ENCODE peak calls at places on chromosomes 2 and 18, in four cellular contexts. One of them, this sample, is unnamed.

GRCh38 chr2:230010501-230010900 is 58.2 kb downstream of the SLC16A14 start:
- DNase-seq in IMR-90: no peak
- DNase-seq in GM12878: no peak
- DNase-seq in K562: peak
- DNase-seq in this sample: no peak

GRCh38 chr18:3281456-3282400 is 19.8 kb downstream of the MYL12B start:
- DNase-seq in K562: peak
- DNase-seq in GM12878: no peak
- DNase-seq in IMR-90: peak
- DNase-seq in this sample: peak

GRCh38 chr2:1049691-1050090 is 99.0 kb downstream of the SNTG2 start:
- DNase-seq in IMR-90: peak
- DNase-seq in GM12878: no peak
- DNase-seq in K562: no peak
- DNase-seq in this sample: no peak

GRCh38 chr2:237154894-237155851 is 69.5 kb downstream of the COPS8 start:
- DNase-seq in K562: no peak
- DNase-seq in GM12878: peak
- DNase-seq in IMR-90: no peak
- DNase-seq in this sample: no peak

GRCh38 chr2:214774108-214774507 is 35.4 kb downstream of the BARD1 start:
- DNase-seq in IMR-90: peak
- DNase-seq in GM12878: no peak
- DNase-seq in K562: no peak
- DNase-seq in this sample: peak

GRCh38 chr2:88638743-88639142 is 11.5 kb upstream of the EIF2AK3 start:
- DNase-seq in GM12878: no peak
- DNase-seq in IMR-90: no peak
- DNase-seq in K562: no peak
- DNase-seq in this sample: no peak

GRCh38 chr2:192216336-192216735 is 21.6 kb upstream of the TMEFF2 start:
- DNase-seq in GM12878: no peak
- DNase-seq in IMR-90: no peak
- DNase-seq in K562: no peak
- DNase-seq in this sample: no peak

GRCh38 chr2:153074207-153074606 is 355.8 kb downstream of the ARL6IP6 start:
- DNase-seq in K562: no peak
- DNase-seq in IMR-90: no peak
- DNase-seq in GM12878: no peak
- DNase-seq in this sample: no peak

GRCh38 chr2:177298191-177298590 is 33.7 kb upstream of the NFE2L2 start:
- DNase-seq in GM12878: no peak
- DNase-seq in K562: no peak
- DNase-seq in IMR-90: no peak
- DNase-seq in this sample: no peak

GRCh38 chr18:24544141-24544498 is 83.7 kb downstream of the HRH4 start:
- DNase-seq in K562: peak
- DNase-seq in IMR-90: peak
- DNase-seq in GM12878: no peak
- DNase-seq in this sample: peak

GRCh38 chr2:151326532-151326931 is 30.9 kb upstream of the TNFAIP6 start:
- DNase-seq in GM12878: no peak
- DNase-seq in K562: no peak
- DNase-seq in IMR-90: peak
- DNase-seq in this sample: no peak
- TF ChIP-seq FOS in GM12878: no peak
- TF ChIP-seq FOS in K562: no peak
- TF ChIP-seq FOS in IMR-90: no peak
- TF ChIP-seq FOS in this sample: no peak

GRCh38 chr18:35968278-35968880 is 4.1 kb upstream of the RMP24 start:
- DNase-seq in K562: no peak
- DNase-seq in IMR-90: no peak
- DNase-seq in GM12878: no peak
- DNase-seq in this sample: no peak
- TF ChIP-seq FOS in K562: no peak
- TF ChIP-seq FOS in IMR-90: no peak
- TF ChIP-seq FOS in GM12878: no peak
- TF ChIP-seq FOS in this sample: no peak

GRCh38 chr18:26457611-26458350 is 90.6 kb downstream of the KCTD1 start:
- DNase-seq in GM12878: no peak
- DNase-seq in IMR-90: no peak
- DNase-seq in K562: peak
- DNase-seq in this sample: no peak
- TF ChIP-seq FOS in GM12878: no peak
- TF ChIP-seq FOS in IMR-90: no peak
- TF ChIP-seq FOS in K562: no peak
- TF ChIP-seq FOS in this sample: no peak

GRCh38 chr2:68188831-68189230 is 31.1 kb downstream of the PNO1 start:
- DNase-seq in K562: no peak
- DNase-seq in IMR-90: no peak
- DNase-seq in GM12878: no peak
- DNase-seq in this sample: no peak

GRCh38 chr2:68193144-68193543 is 35.5 kb downstream of the PNO1 start:
- DNase-seq in K562: peak
- DNase-seq in IMR-90: peak
- DNase-seq in GM12878: no peak
- DNase-seq in this sample: no peak

GRCh38 chr2:68187329-68187728 is 29.6 kb downstream of the PNO1 start:
- DNase-seq in GM12878: no peak
- DNase-seq in IMR-90: no peak
- DNase-seq in K562: no peak
- DNase-seq in this sample: no peak

GRCh38 chr2:68193774-68194372 is 36.2 kb downstream of the PNO1 start:
- DNase-seq in K562: no peak
- DNase-seq in IMR-90: peak
- DNase-seq in GM12878: no peak
- DNase-seq in this sample: peak

GRCh38 chr2:68190991-68191731 is 33.5 kb downstream of the PNO1 start:
- DNase-seq in IMR-90: peak
- DNase-seq in GM12878: no peak
- DNase-seq in K562: peak
- DNase-seq in this sample: peak
- TF ChIP-seq FOS in IMR-90: peak
- TF ChIP-seq FOS in GM12878: no peak
- TF ChIP-seq FOS in K562: no peak
- TF ChIP-seq FOS in this sample: peak

DNA sequence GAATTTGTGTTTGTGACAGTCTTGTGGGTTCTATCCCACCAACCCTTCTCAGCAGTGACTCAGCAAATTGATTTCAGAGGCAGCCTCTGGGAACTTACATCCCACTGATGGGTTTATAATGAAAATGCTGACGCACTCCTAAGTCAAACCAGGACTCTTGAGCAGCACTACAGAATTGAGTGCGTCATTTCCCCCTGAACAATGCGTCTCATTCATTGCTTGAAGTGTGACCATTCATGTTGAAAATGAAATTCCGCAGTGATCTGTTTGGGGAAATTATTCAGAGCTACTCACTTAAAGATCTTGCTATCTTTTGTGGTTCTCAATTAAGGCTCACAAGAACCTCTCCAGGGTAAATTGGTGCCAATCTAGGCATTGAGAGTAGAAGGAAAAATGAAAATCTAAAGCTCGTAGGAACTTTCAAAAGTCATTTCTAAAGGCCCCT is 417.7 kb upstream of the SLC14A2 start:
- DNase-seq in IMR-90: peak
- DNase-seq in GM12878: peak
- DNase-seq in K562: no peak
- DNase-seq in this sample: no peak
- TF ChIP-seq FOS in IMR-90: no peak
- TF ChIP-seq FOS in GM12878: no peak
- TF ChIP-seq FOS in K562: no peak
- TF ChIP-seq FOS in this sample: no peak

DNA sequence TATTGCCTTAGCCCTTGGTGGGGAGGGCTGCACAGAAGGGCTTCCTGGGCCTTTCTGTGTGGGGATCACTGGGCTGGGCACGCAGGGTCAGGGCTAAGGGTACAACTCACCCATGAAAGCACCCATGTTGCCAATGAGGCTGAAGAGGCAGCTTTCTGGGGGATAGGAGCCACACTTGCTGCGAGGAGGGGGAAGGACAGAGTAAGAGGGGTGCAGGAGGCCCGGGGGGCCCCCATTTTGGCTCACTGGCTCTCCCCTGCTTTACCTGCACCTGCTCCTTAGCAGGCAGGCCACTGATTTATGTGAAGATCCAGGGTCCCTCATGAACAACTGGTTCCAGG is 2.3 kb downstream of the TMEM150A start:
- DNase-seq in GM12878: no peak
- DNase-seq in IMR-90: no peak
- DNase-seq in K562: no peak
- DNase-seq in this sample: no peak
- TF ChIP-seq FOS in GM12878: no peak
- TF ChIP-seq FOS in IMR-90: no peak
- TF ChIP-seq FOS in K562: no peak
- TF ChIP-seq FOS in this sample: no peak

GRCh38 chr2:111192778-111193368 is 72.2 kb downstream of the BCL2L11 start:
- DNase-seq in GM12878: no peak
- DNase-seq in IMR-90: no peak
- DNase-seq in K562: no peak
- DNase-seq in this sample: no peak
- TF ChIP-seq FOS in GM12878: no peak
- TF ChIP-seq FOS in IMR-90: no peak
- TF ChIP-seq FOS in K562: no peak
- TF ChIP-seq FOS in this sample: no peak

DNA sequence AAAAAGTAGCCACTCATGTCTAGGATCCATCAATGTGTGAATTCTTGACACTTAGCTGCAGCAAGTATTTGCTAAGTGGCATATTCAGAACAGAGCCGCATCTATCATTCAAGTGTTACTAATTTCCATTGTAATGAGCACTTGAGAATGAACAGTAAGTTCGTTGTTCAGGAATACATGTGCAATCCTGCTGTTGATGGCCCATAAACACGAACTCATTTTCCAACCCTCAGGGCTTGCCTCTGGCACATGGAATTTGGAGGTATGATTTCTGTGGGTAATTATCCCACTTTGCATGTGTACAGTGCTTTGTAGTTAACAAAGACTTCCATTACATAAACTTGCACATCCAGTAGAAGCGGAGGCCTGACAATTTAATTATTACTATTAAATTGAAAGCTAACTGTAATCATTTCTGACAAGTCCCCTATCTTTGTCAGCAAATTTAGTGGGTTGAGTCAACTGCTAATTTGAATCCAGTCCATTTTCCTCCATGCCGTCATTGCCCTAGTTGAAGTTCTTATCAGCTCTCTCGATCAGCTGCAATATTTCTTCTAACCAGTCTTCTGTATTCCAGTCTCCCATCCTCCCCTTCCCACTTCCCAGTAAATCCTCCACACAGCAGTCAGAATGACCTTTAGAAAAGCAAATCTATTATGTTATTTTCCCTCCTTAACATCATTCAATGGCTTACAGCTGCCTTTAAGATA is 116.0 kb upstream of the AQP4 start:
- DNase-seq in K562: no peak
- DNase-seq in GM12878: no peak
- DNase-seq in IMR-90: no peak
- DNase-seq in this sample: no peak
- TF ChIP-seq FOS in K562: no peak
- TF ChIP-seq FOS in GM12878: no peak
- TF ChIP-seq FOS in IMR-90: no peak
- TF ChIP-seq FOS in this sample: no peak

GRCh38 chr18:62369129-62369644 is 44.1 kb downstream of the TNFRSF11A start:
- DNase-seq in K562: no peak
- DNase-seq in IMR-90: no peak
- DNase-seq in GM12878: no peak
- DNase-seq in this sample: no peak
- TF ChIP-seq FOS in K562: no peak
- TF ChIP-seq FOS in IMR-90: no peak
- TF ChIP-seq FOS in GM12878: no peak
- TF ChIP-seq FOS in this sample: no peak

GRCh38 chr18:31819106-31819924 is 58.6 kb upstream of the SLC25A52 start:
- DNase-seq in GM12878: no peak
- DNase-seq in IMR-90: peak
- DNase-seq in K562: peak
- DNase-seq in this sample: peak
- TF ChIP-seq FOS in GM12878: no peak
- TF ChIP-seq FOS in IMR-90: no peak
- TF ChIP-seq FOS in K562: no peak
- TF ChIP-seq FOS in this sample: no peak

This sample was measured in endothelial cell of umbilical vein.